ENCODE peak calls at places on chromosomes 4 and X, in ten cellular contexts. Z, I, X, J, T, A, G, N, R and L are unnamed samples. For H3K79me2, the result is how much of the 10 kb centered on the place peaks cover.

GRCh38 chr4:140858897-140859296 is 102.7 kb upstream of the TBC1D9 start:
- DNase-seq in Z (no peak), I (peak), X (peak), J (no peak), T (no peak), A (peak), G (no peak), N (no peak), R (no peak), L (peak)

GRCh38 chr4:38621004-38621684 is 42.9 kb upstream of the KLF3 start:
- DNase-seq in Z (no peak), I (peak), X (no peak), J (peak), T (no peak), A (peak), G (no peak), N (no peak), R (peak), L (peak)

GRCh38 chrX:149312936-149313432 is 192.1 kb downstream of the IDS start:
- DNase-seq in Z (no peak), I (peak), X (no peak), J (peak), T (no peak), A (peak), G (no peak), N (no peak), R (no peak), L (no peak)

GRCh38 chrX:22699591-22700091 is 300.1 kb upstream of the DDX53 start:
- DNase-seq in Z (no peak), I (peak), X (peak), J (peak), T (no peak), A (peak), G (no peak), N (no peak), R (no peak), L (no peak)

GRCh38 chrX:50152421-50152820 is 48.4 kb downstream of the AKAP4 start:
- DNase-seq in Z (no peak), I (no peak), X (no peak), J (no peak), T (no peak), A (no peak), G (no peak), N (no peak), R (no peak), L (no peak)

GRCh38 chrX:136067097-136067496 is 80.2 kb upstream of the FHL1 start:
- DNase-seq in Z (no peak), I (no peak), X (no peak), J (no peak), T (no peak), A (no peak), G (no peak), N (no peak), R (no peak), L (no peak)

GRCh38 chr4:8506373-8507250 is 66.0 kb downstream of the TRMT44 start:
- DNase-seq in Z (peak), I (peak), X (peak), J (peak), T (no peak), A (peak), G (no peak), N (no peak), R (no peak), L (no peak)

GRCh38 chr4:140099993-140100392 is 54.0 kb downstream of the MAML3 start:
- DNase-seq in Z (no peak), I (no peak), X (no peak), J (no peak), T (no peak), A (no peak), G (no peak), N (no peak), R (no peak), L (no peak)

GRCh38 chr4:110155632-110156031 is 42.8 kb downstream of the ELOVL6 start:
- DNase-seq in Z (no peak), I (peak), X (no peak), J (no peak), T (no peak), A (no peak), G (no peak), N (no peak), R (no peak), L (no peak)

GRCh38 chrX:132480581-132481203 is 8.1 kb downstream of the MBNL3 start:
- DNase-seq in Z (no peak), I (peak), X (peak), J (peak), T (peak), A (peak), G (peak), N (peak), R (no peak), L (peak)

GRCh38 chr4:36394352-36394903 is 113.0 kb downstream of the DTHD1 start:
- DNase-seq in Z (no peak), I (no peak), X (peak), J (no peak), T (no peak), A (no peak), G (peak), N (no peak), R (peak), L (no peak)

GRCh38 chr4:73869130-73870055 is at the start of gene CXCL1:
- DNase-seq in Z (peak), I (peak), X (peak), J (peak), T (no peak), A (peak), G (no peak), N (no peak), R (no peak), L (peak)

GRCh38 chrX:119694601-119695534 is 1.9 kb upstream of the SEPTIN6 start:
- DNase-seq in Z (peak), I (no peak), X (peak), J (no peak), T (no peak), A (no peak), G (no peak), N (peak), R (no peak), L (no peak)

GRCh38 chr4:14125375-14126129 is 498.0 kb upstream of the BOD1L1 start:
- DNase-seq in Z (no peak), I (no peak), X (no peak), J (no peak), T (peak), A (no peak), G (no peak), N (peak), R (no peak), L (no peak)

GRCh38 chr4:127708985-127709384 is 21.2 kb upstream of the SLC25A31 start:
- DNase-seq in Z (peak), I (peak), X (peak), J (peak), T (no peak), A (peak), G (no peak), N (no peak), R (peak), L (peak)

GRCh38 chr4:183467246-183467645 is 22.8 kb downstream of the CDKN2AIP start:
- DNase-seq in Z (no peak), I (no peak), X (no peak), J (no peak), T (no peak), A (no peak), G (no peak), N (no peak), R (no peak), L (no peak)

GRCh38 chr4:65089666-65090065 is 580.6 kb downstream of the EPHA5 start:
- DNase-seq in Z (no peak), I (peak), X (peak), J (peak), T (no peak), A (peak), G (peak), N (no peak), R (no peak), L (peak)

GRCh38 chr4:86815653-86816052 is 33.5 kb downstream of the SLC10A6 start:
- DNase-seq in Z (no peak), I (no peak), X (no peak), J (no peak), T (no peak), A (no peak), G (no peak), N (no peak), R (no peak), L (no peak)

GRCh38 chr4:13193662-13194061 is 290.5 kb downstream of the RAB28 start:
- DNase-seq in Z (peak), I (no peak), X (peak), J (no peak), T (no peak), A (no peak), G (no peak), N (no peak), R (no peak), L (no peak)

GRCh38 chrX:17596546-17597205 is 140.6 kb upstream of the SCML1 start:
- DNase-seq in Z (no peak), I (peak), X (no peak), J (no peak), T (no peak), A (peak), G (no peak), N (no peak), R (no peak), L (no peak)
- H3K79me2 ChIP-seq in Z (under half), I (under half), X (under half), J (under half), T (under half), A (under half), G (under half), N (under half), R (under half), L (under half)

GRCh38 chrX:74293343-74293946 is 10.5 kb upstream of the ZCCHC13 start:
- DNase-seq in Z (peak), I (peak), X (peak), J (peak), T (peak), A (peak), G (peak), N (no peak), R (peak), L (peak)

GRCh38 chrX:74291577-74291963 is 12.4 kb upstream of the ZCCHC13 start:
- DNase-seq in Z (no peak), I (no peak), X (no peak), J (no peak), T (no peak), A (no peak), G (no peak), N (no peak), R (no peak), L (no peak)

GRCh38 chrX:74295102-74295501 is 8.9 kb upstream of the ZCCHC13 start:
- DNase-seq in Z (no peak), I (no peak), X (no peak), J (no peak), T (no peak), A (no peak), G (no peak), N (no peak), R (no peak), L (no peak)

GRCh38 chrX:74286950-74287349 is 17.0 kb upstream of the ZCCHC13 start:
- DNase-seq in Z (no peak), I (peak), X (no peak), J (peak), T (no peak), A (peak), G (no peak), N (no peak), R (no peak), L (peak)

GRCh38 chrX:74291964-74292891 is 11.8 kb upstream of the ZCCHC13 start:
- DNase-seq in Z (peak), I (peak), X (peak), J (peak), T (peak), A (peak), G (peak), N (peak), R (peak), L (peak)
- H3K79me2 ChIP-seq in Z (half or more), I (under half), X (under half), J (under half), T (under half), A (half or more), G (under half), N (under half), R (under half), L (under half)

GRCh38 chr4:94469221-94469784 is 17.6 kb downstream of the PDLIM5 start:
- DNase-seq in Z (no peak), I (no peak), X (no peak), J (no peak), T (no peak), A (no peak), G (no peak), N (no peak), R (no peak), L (no peak)
- H3K79me2 ChIP-seq in Z (half or more), I (half or more), X (under half), J (half or more), T (half or more), A (half or more), G (under half), N (under half), R (half or more), L (half or more)

DNA sequence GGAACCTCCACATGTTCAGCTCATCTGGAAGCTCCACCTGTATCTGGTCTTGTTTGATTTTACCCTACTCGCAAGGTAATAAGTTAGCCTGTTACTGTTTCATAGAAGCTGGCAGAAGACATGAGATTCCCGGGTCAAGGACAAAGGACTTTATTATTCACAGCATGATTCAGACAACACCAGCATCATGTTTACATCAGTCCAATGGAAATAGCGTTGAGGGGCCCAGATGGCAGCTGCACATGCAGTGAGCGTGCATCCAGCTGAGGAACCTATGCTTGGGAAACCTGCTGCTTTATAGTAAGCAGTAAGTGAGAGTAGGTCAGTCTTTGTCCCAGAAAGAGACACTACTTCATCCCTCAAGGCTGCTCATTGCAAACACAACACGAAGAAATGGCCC is 19.8 kb downstream of the TSPAN5 start:
- DNase-seq in Z (no peak), I (peak), X (no peak), J (peak), T (no peak), A (peak), G (no peak), N (no peak), R (no peak), L (no peak)
- H3K79me2 ChIP-seq in Z (half or more), I (half or more), X (under half), J (half or more), T (under half), A (half or more), G (under half), N (under half), R (half or more), L (half or more)

GRCh38 chr4:67687639-67688038 is 13.3 kb downstream of the UBA6 start:
- DNase-seq in Z (no peak), I (peak), X (no peak), J (peak), T (no peak), A (no peak), G (no peak), N (no peak), R (no peak), L (no peak)
- H3K79me2 ChIP-seq in Z (half or more), I (under half), X (under half), J (half or more), T (half or more), A (half or more), G (under half), N (under half), R (half or more), L (half or more)

GRCh38 chr4:153341575-153342090 is 2.9 kb upstream of the MND1 start:
- DNase-seq in Z (no peak), I (peak), X (peak), J (peak), T (peak), A (peak), G (no peak), N (peak), R (peak), L (peak)

GRCh38 chr4:153344131-153345010 is at the start of gene MND1:
- DNase-seq in Z (peak), I (peak), X (peak), J (peak), T (peak), A (peak), G (peak), N (peak), R (peak), L (peak)

GRCh38 chr4:153345011-153345981 is 808 bp downstream of the MND1 start:
- DNase-seq in Z (peak), I (peak), X (peak), J (peak), T (peak), A (peak), G (peak), N (peak), R (peak), L (peak)

GRCh38 chr4:153346031-153346430 is 1.5 kb downstream of the MND1 start:
- DNase-seq in Z (no peak), I (no peak), X (no peak), J (no peak), T (peak), A (no peak), G (no peak), N (peak), R (no peak), L (no peak)

GRCh38 chr4:153342751-153343552 is 1.5 kb upstream of the MND1 start:
- DNase-seq in Z (no peak), I (no peak), X (no peak), J (no peak), T (no peak), A (no peak), G (no peak), N (peak), R (no peak), L (no peak)
- H3K79me2 ChIP-seq in Z (under half), I (under half), X (under half), J (under half), T (under half), A (under half), G (under half), N (under half), R (under half), L (under half)